ENCODE peak calls at places on chromosomes 11 and 22, in seven cellular contexts. C, F, M, Z, J, V and X are unnamed samples.

GRCh38 chr22:24432059-24432853 is 4.9 kb downstream of the ADORA2A start:
- DNase-seq in C (no peak), F (no peak), M (peak; percentile 79), Z (peak; percentile 75), J (peak; percentile 42), V (no peak), X (peak; percentile 32)

GRCh38 chr11:88404363-88404762 is 66.8 kb upstream of the CTSC start:
- DNase-seq in C (no peak), F (no peak), M (no peak), Z (no peak), J (no peak), V (no peak), X (no peak)

GRCh38 chr11:8068605-8069221 is 12.3 kb upstream of the TUB start:
- DNase-seq in C (no peak), F (peak; percentile 72), M (no peak), Z (no peak), J (no peak), V (peak; percentile 68), X (peak; percentile 77)

GRCh38 chr22:33326540-33327295 is 268.5 kb upstream of the SYN3 start:
- DNase-seq in C (no peak), F (no peak), M (no peak), Z (no peak), J (no peak), V (no peak), X (peak; percentile 56)

GRCh38 chr22:20805972-20806471 is 32.1 kb downstream of the SERPIND1 start:
- DNase-seq in C (no peak), F (no peak), M (no peak), Z (no peak), J (no peak), V (no peak), X (peak; percentile 34)

GRCh38 chr22:38317237-38317994 is at the start of gene CSNK1E:
- DNase-seq in C (peak; percentile 89), F (no peak), M (peak; percentile 84), Z (peak; percentile 88), J (peak; percentile 83), V (no peak), X (peak; percentile 58)

GRCh38 chr22:46845281-46846153 is 83.1 kb downstream of the TBC1D22A start:
- DNase-seq in C (no peak), F (no peak), M (no peak), Z (no peak), J (no peak), V (no peak), X (peak; percentile 61)

GRCh38 chr11:9563196-9563730 is 10.2 kb upstream of the WEE1 start:
- DNase-seq in C (no peak), F (no peak), M (no peak), Z (no peak), J (no peak), V (no peak), X (no peak)

GRCh38 chr11:10012068-10012467 is 282.0 kb downstream of the SBF2 start:
- DNase-seq in C (no peak), F (no peak), M (no peak), Z (no peak), J (no peak), V (no peak), X (no peak)

GRCh38 chr11:132715041-132715440 is 817.3 kb downstream of the OPCML start:
- DNase-seq in C (no peak), F (no peak), M (no peak), Z (no peak), J (no peak), V (peak; percentile 9), X (peak; percentile 33)

GRCh38 chr11:111521132-111521531 is 6.6 kb downstream of the HOATZ start:
- DNase-seq in C (no peak), F (no peak), M (no peak), Z (no peak), J (no peak), V (no peak), X (no peak)

GRCh38 chr11:105862736-105863367 is 159.2 kb downstream of the MSANTD4 start:
- DNase-seq in C (peak; percentile 4), F (peak; percentile 32), M (no peak), Z (no peak), J (no peak), V (peak; percentile 30), X (peak; percentile 55)

GRCh38 chr22:35378547-35379078 is 2.3 kb upstream of the HMOX1 start:
- DNase-seq in C (no peak), F (no peak), M (no peak), Z (no peak), J (no peak), V (no peak), X (no peak)